ENCODE peak calls at places on chromosomes 11 and 22, in four cellular contexts. U is H1, D is K562, M is HCT116. S is an unnamed sample.
A peak's percentile ranks its signal among the peaks of the same experiment; 100 is the strongest.

GRCh38 chr11:12150831-12151382 is 40.5 kb downstream of the MICAL2 start:
- DNase-seq in U (no peak), M (no peak), D (peak; percentile 64), S (no peak)

GRCh38 chr11:19432370-19433163 is 191.8 kb upstream of the E2F8 start:
- DNase-seq in U (peak; percentile 54), D (no peak), M (no peak), S (peak; percentile 74)

GRCh38 chr11:18001191-18001590 is 11.7 kb downstream of the SERGEF start:
- DNase-seq in U (no peak), D (no peak), M (no peak), S (no peak)

GRCh38 chr22:41565403-41566054 is 4.7 kb downstream of the CSDC2 start:
- DNase-seq in D (peak; percentile 80), M (peak; percentile 61), U (no peak), S (no peak)

GRCh38 chr11:127639916-127640315 is 639.3 kb upstream of the KIRREL3 start:
- DNase-seq in U (no peak), M (no peak), D (no peak), S (no peak)

GRCh38 chr11:7376386-7376785 is 108.9 kb upstream of the OLFML1 start:
- DNase-seq in D (no peak), U (no peak), M (no peak), S (no peak)

GRCh38 chr11:61141601-61142028 is 19.6 kb downstream of the VPS37C start:
- DNase-seq in M (no peak), U (no peak), D (peak; percentile 57), S (no peak)

GRCh38 chr11:35305670-35306382 is 113.5 kb downstream of the SLC1A2 start:
- DNase-seq in D (peak; percentile 63), M (peak; percentile 13), U (peak; percentile 53), S (no peak)

GRCh38 chr11:57425565-57426438 is 1.1 kb downstream of the SLC43A3 start:
- DNase-seq in M (no peak), D (no peak), U (no peak), S (no peak)

GRCh38 chr22:48369789-48370507 is 1457.7 kb downstream of the BRD1 start:
- DNase-seq in M (no peak), U (peak; percentile 66), D (no peak), S (no peak)

GRCh38 chr22:38464992-38465672 is 2.8 kb upstream of the KDELR3 start:
- DNase-seq in U (no peak), D (no peak), M (no peak), S (no peak)

GRCh38 chr11:1356478-1356960 is 33.2 kb upstream of the BRSK2 start:
- DNase-seq in D (no peak), U (no peak), M (no peak), S (no peak)

GRCh38 chr11:34234086-34234740 is 123.6 kb downstream of the ABTB2 start:
- DNase-seq in M (peak; percentile 64), D (peak; percentile 49), U (peak; percentile 67), S (peak; percentile 88)

GRCh38 chr11:110130642-110131238 is 37.5 kb downstream of the ZC3H12C start:
- DNase-seq in M (no peak), U (no peak), D (no peak), S (no peak)

GRCh38 chr22:49360746-49361145 is 466.9 kb downstream of the BRD1 start:
- DNase-seq in D (no peak), U (no peak), M (no peak), S (no peak)

GRCh38 chr11:92061648-92062047 is 163.0 kb upstream of the FAT3 start:
- DNase-seq in M (no peak), D (no peak), U (no peak), S (no peak)

GRCh38 chr11:2461253-2462091 is 16.7 kb downstream of the KCNQ1 start:
- DNase-seq in D (peak; percentile 49), M (no peak), U (no peak), S (no peak)

GRCh38 chr11:217704-218103 is 10.2 kb downstream of the RIC8A start:
- DNase-seq in M (no peak), D (no peak), U (no peak), S (no peak)

GRCh38 chr11:61042961-61043540 is 59.2 kb upstream of the CD5 start:
- DNase-seq in M (no peak), D (no peak), U (no peak), S (peak; percentile 61)

GRCh38 chr11:20303451-20303965 is 60.0 kb upstream of the HTATIP2 start:
- DNase-seq in D (no peak), U (no peak), M (no peak), S (no peak)

GRCh38 chr22:23401111-23401909 is 178.8 kb downstream of the IGLL1 start:
- DNase-seq in D (no peak), M (no peak), U (no peak), S (no peak)

GRCh38 chr22:41557401-41558240 is 3.2 kb upstream of the CSDC2 start:
- DNase-seq in M (no peak), D (peak; percentile 44), U (peak; percentile 58), S (no peak)

GRCh38 chr11:107705027-107705426 is 6.8 kb downstream of the SLN start:
- DNase-seq in D (no peak), U (no peak), M (no peak), S (no peak)

DNA sequence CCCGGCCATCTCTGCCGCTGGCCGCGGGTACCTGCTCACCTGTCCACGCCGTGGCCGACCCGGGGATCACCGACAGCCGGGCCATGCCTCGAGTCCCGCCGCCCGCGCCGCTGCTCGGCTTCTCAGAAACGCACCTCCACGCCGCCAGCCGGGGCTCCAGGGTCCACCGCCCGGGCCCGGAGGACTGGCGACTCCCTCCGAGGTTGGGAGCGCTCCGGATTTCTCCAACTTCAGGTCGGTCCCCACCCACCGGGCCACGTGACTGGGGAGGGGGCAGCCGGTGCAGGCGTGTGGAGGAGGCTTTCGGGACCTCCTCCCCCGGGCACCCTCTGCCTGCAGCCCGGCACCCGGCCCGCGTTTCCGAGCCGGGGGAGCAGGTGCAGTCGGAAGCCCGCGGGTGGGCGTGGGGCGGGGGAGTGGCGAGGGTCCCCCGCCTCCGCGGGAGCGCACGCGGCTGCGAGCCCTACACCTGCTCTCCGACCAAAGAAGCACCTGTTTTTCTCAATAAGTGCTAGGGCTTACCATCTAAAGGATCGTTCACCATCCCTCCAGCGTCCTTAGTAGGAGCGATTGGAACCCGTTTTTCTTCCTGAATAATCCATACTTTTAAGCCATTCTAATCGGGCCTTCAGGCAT is 627 bp upstream of the NRIP3 start:
- DNase-seq in M (no peak), U (peak; percentile 81), D (no peak), S (no peak)
- TF ChIP-seq EGR1 in M (no peak), U (no peak), D (no peak), S (no peak)

DNA sequence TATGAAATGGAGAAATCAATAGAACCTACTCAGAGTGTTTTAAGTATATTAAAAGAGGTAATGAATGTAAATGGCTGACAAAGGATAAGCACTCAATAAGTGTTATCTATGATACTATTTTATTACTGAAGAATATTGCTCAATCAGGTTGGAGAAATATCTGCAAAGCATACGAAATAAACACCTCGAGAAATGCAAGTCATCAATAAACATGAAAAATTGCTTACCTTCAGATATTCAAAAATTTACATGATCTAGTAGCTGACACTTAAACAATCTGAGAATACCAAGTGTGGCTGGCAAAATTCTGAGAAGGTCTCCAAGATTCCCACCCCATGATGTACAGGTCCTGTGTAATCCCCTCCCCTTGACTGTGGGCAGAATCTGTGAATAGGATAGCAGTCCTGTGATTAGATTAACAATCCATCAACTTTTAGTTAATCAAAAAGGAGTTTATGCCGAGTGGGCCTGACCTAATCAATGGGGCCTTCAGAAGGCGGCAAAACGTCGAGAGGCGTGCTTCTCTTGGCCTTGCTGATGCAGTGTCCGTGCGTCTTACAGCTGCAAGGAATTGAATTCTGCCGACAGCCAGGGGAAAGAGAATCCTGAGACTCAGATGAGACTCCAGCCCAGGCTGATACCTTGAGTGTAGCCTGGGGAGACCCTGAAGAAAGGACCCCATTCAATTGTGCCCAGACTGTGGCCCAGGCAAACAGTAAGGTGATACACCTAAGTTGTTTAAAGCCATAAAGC is 49.1 kb downstream of the SPATA19 start:
- DNase-seq in U (no peak), D (no peak), M (no peak), S (no peak)
- TF ChIP-seq EGR1 in U (no peak), D (no peak), M (no peak), S (no peak)

GRCh38 chr11:122313581-122313980 is 197.6 kb upstream of the BLID start:
- DNase-seq in M (no peak), U (no peak), D (no peak), S (no peak)

GRCh38 chr11:122319842-122320555 is 204.0 kb upstream of the BLID start:
- DNase-seq in U (no peak), D (no peak), M (no peak), S (no peak)

GRCh38 chr11:122319011-122319410 is 203.0 kb upstream of the BLID start:
- DNase-seq in M (no peak), D (no peak), U (no peak), S (no peak)

GRCh38 chr11:122322369-122322768 is 206.4 kb upstream of the BLID start:
- DNase-seq in D (no peak), U (no peak), M (no peak), S (no peak)

DNA sequence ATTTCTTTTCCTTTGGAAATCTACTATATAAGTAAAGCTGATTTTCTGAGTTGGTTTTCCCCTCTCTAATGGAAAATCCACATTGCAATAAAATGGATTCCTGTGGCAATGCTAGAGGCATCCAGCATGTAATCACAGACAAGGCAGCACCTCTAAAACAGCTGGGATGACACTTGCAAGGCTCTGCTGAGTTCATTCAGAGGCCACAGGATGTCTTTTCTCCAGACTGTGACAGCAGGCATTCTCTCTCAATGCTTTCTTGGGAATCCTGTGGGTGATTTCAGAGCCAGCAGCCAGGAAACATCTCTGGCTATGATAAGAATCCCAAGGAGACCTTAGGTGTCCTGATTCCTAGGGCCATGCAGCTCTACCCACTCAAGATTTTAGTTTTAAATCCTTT is 201.3 kb upstream of the BLID start:
- DNase-seq in M (no peak), D (no peak), U (no peak), S (no peak)
- TF ChIP-seq EGR1 in M (no peak), D (no peak), U (no peak), S (no peak)

GRCh38 chr11:67303132-67303988 is at the start of gene SSH3:
- DNase-seq in U (peak; percentile 69), M (peak; percentile 42), D (no peak), S (no peak)
- TF ChIP-seq EGR1 in U (peak; percentile 12), M (peak; percentile 97), D (no peak), S (no peak)

GRCh38 chr11:95282337-95282751 is 51.3 kb upstream of the SESN3 start:
- DNase-seq in U (no peak), D (no peak), M (no peak), S (no peak)

GRCh38 chr11:95279921-95280861 is 49.2 kb upstream of the SESN3 start:
- DNase-seq in D (no peak), U (no peak), M (no peak), S (no peak)

GRCh38 chr11:95284057-95285052 is 53.4 kb upstream of the SESN3 start:
- DNase-seq in D (no peak), M (no peak), U (no peak), S (no peak)

GRCh38 chr11:95283653-95284052 is 52.7 kb upstream of the SESN3 start:
- DNase-seq in M (no peak), D (no peak), U (no peak), S (no peak)

GRCh38 chr11:95283146-95283545 is 52.1 kb upstream of the SESN3 start:
- DNase-seq in M (no peak), D (no peak), U (no peak), S (no peak)
- TF ChIP-seq EGR1 in M (no peak), D (no peak), U (no peak), S (no peak)

GRCh38 chr11:117223741-117224685 is 7.9 kb downstream of the PCSK7 start:
- DNase-seq in M (no peak), D (peak; percentile 86), U (no peak), S (no peak)
- TF ChIP-seq EGR1 in M (no peak), D (no peak), U (no peak), S (no peak)

GRCh38 chr11:75597636-75598035 is 35.6 kb downstream of the SERPINH1 start:
- DNase-seq in D (peak; percentile 64), M (peak; percentile 36), U (no peak), S (no peak)
- TF ChIP-seq EGR1 in D (no peak), M (no peak), U (no peak), S (no peak)

S was measured in GM12878.